ENCODE peak calls at places on chromosomes 7 and 10, in five cellular contexts. U is SJSA1, I is neuronal stem cell, D is cardiac muscle cell, Z is aorta. J is an unnamed sample.

GRCh38 chr10:124204726-124205125 is 111.3 kb upstream of the CHST15 start:
- DNase-seq in U (no peak), I (no peak), D (no peak), Z (no peak), J (no peak)

GRCh38 chr10:4847580-4848020 is 21.6 kb downstream of the AKR1E2 start:
- DNase-seq in U (peak; percentile 88), I (no peak), D (peak; percentile 87), Z (no peak), J (no peak)

GRCh38 chr7:151632750-151633515 is 113.2 kb upstream of the RHEB start:
- DNase-seq in U (no peak), I (peak; percentile 46), D (peak; percentile 59), Z (peak; percentile 87), J (no peak)

GRCh38 chr10:15796098-15796759 is 64.1 kb downstream of the MINDY3 start:
- DNase-seq in U (no peak), I (no peak), D (no peak), Z (no peak), J (no peak)

GRCh38 chr7:140079121-140079536 is 16.4 kb upstream of the PARP12 start:
- DNase-seq in U (peak; percentile 20), I (peak; percentile 32), D (peak; percentile 56), Z (no peak), J (peak; percentile 45)

GRCh38 chr10:124926548-124926947 is 15.4 kb upstream of the ZRANB1 start:
- DNase-seq in U (no peak), I (no peak), D (no peak), Z (no peak), J (no peak)

GRCh38 chr10:5601826-5602225 is 64.6 kb downstream of the ASB13 start:
- DNase-seq in U (no peak), I (no peak), D (peak; percentile 50), Z (peak; percentile 39), J (no peak)

GRCh38 chr10:70512149-70512611 is 33.6 kb downstream of the PALD1 start:
- DNase-seq in U (no peak), I (no peak), D (peak; percentile 37), Z (no peak), J (no peak)

GRCh38 chr10:119542990-119543813 is 683 bp upstream of the RGS10 start:
- DNase-seq in U (peak; percentile 70), I (peak; percentile 44), D (peak; percentile 52), Z (peak; percentile 88), J (no peak)

GRCh38 chr7:76234931-76235441 is 33.3 kb downstream of the SRRM3 start:
- DNase-seq in U (peak; percentile 21), I (peak; percentile 85), D (peak; percentile 90), Z (peak; percentile 89), J (no peak)

GRCh38 chr10:95201736-95202135 is 7.7 kb downstream of the ACSM6 start:
- DNase-seq in U (no peak), I (no peak), D (peak; percentile 37), Z (no peak), J (no peak)

GRCh38 chr7:25949672-25950487 is 202.1 kb upstream of the NFE2L3 start:
- DNase-seq in U (no peak), I (peak; percentile 30), D (no peak), Z (peak; percentile 74), J (no peak)

GRCh38 chr10:3433131-3433530 is 260.5 kb upstream of the PITRM1 start:
- DNase-seq in U (no peak), I (no peak), D (no peak), Z (no peak), J (no peak)

GRCh38 chr7:140604760-140605159 is 35.9 kb downstream of the DENND2A start:
- DNase-seq in U (peak; percentile 93), I (no peak), D (no peak), Z (no peak), J (no peak)

DNA sequence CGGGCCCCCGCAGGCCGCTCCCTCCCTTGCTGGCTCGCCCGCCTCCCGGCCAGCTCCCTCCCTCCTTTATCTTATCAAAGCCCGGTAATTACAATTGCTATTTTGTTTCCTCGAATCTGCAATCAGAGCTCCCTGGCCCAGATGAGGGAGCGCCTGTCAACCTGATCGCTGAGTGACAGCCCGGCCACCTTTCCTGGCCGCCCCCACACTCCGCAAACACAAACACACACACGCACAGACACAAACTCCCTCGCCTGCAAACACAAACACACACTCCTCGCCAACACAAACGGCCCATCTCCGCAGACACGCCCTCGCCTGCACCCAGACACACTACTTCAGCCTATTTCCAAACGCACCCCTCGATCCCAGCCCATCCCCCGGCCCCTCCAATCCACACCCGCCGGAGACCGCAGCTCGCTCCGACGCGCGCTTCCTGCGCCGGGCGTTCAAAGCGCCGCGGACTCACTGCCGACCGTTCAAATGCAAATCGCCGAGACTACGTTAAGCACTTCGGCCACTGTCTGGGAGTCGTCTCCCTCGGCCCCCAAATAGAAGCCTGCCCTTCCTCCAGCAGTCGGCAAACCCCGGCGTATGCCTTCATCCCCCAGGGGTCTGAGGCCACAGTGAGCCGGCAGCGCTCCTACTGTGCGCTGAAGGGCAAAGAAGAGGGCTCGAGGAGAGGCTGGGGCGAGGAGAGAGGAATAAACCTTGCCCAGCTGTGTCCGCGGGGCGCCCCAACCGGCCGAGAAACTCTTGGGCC is 3.0 kb upstream of the FGF8 start:
- DNase-seq in U (no peak), I (peak; percentile 62), D (peak; percentile 67), Z (peak; percentile 79), J (no peak)
- H3K4me1 ChIP-seq in U (peaks cover 14% of the 10 kb centered on the region), I (peaks cover 12% of the 10 kb centered on the region), D (peaks cover 35% of the 10 kb centered on the region), Z (no peaks in the 10 kb centered on the region), J (peaks cover 19% of the 10 kb centered on the region)

GRCh38 chr7:87316097-87316700 is 29.3 kb upstream of the CROT start:
- DNase-seq in U (no peak), I (no peak), D (no peak), Z (no peak), J (no peak)

GRCh38 chr7:87312215-87312865 is 33.1 kb upstream of the CROT start:
- DNase-seq in U (peak; percentile 64), I (peak; percentile 59), D (peak; percentile 78), Z (no peak), J (peak; percentile 33)

GRCh38 chr7:87318741-87319140 is 26.7 kb upstream of the CROT start:
- DNase-seq in U (peak; percentile 28), I (no peak), D (no peak), Z (no peak), J (no peak)

GRCh38 chr7:87317691-87318245 is 27.7 kb upstream of the CROT start:
- DNase-seq in U (no peak), I (no peak), D (no peak), Z (no peak), J (no peak)

GRCh38 chr7:87316846-87317545 is 28.5 kb upstream of the CROT start:
- DNase-seq in U (peak; percentile 87), I (no peak), D (peak; percentile 73), Z (no peak), J (no peak)
- H3K27ac ChIP-seq in U (peak overlapping the region; percentile 47), I (no peak overlapping the region), D (no peak overlapping the region), Z (no peak overlapping the region), J (no peak overlapping the region)

GRCh38 chr7:99366646-99367045 is 7.9 kb upstream of the ARPC1B start:
- DNase-seq in U (no peak), I (no peak), D (no peak), Z (peak; percentile 68), J (no peak)
- H3K36me3 ChIP-seq in U (peaks cover 48% of the 10 kb centered on the region), I (peaks cover 16% of the 10 kb centered on the region), D (peaks cover 44% of the 10 kb centered on the region), Z (peaks cover 2% of the 10 kb centered on the region), J (no peaks in the 10 kb centered on the region)

GRCh38 chr7:2523461-2523905 is 3.9 kb downstream of the LFNG start:
- DNase-seq in U (no peak), I (no peak), D (no peak), Z (no peak), J (no peak)
- H3K4me1 ChIP-seq in U (peaks cover 61% of the 10 kb centered on the region), I (peaks cover 69% of the 10 kb centered on the region), D (peaks cover 4% of the 10 kb centered on the region), Z (no peaks in the 10 kb centered on the region), J (peaks cover 34% of the 10 kb centered on the region)

GRCh38 chr10:7457478-7458316 is 46.9 kb upstream of the SFMBT2 start:
- DNase-seq in U (no peak), I (no peak), D (peak; percentile 7), Z (no peak), J (no peak)
- H3K27ac ChIP-seq in U (no peak overlapping the region), I (no peak overlapping the region), D (no peak overlapping the region), Z (no peak overlapping the region), J (no peak overlapping the region)

GRCh38 chr10:43173120-43173519 is 34.9 kb downstream of the CSGALNACT2 start:
- DNase-seq in U (no peak), I (no peak), D (no peak), Z (no peak), J (no peak)
- H3K36me3 ChIP-seq in U (peaks cover 20% of the 10 kb centered on the region), I (peaks cover 3% of the 10 kb centered on the region), D (peaks cover 15% of the 10 kb centered on the region), Z (peaks cover 16% of the 10 kb centered on the region), J (no peaks in the 10 kb centered on the region)

DNA sequence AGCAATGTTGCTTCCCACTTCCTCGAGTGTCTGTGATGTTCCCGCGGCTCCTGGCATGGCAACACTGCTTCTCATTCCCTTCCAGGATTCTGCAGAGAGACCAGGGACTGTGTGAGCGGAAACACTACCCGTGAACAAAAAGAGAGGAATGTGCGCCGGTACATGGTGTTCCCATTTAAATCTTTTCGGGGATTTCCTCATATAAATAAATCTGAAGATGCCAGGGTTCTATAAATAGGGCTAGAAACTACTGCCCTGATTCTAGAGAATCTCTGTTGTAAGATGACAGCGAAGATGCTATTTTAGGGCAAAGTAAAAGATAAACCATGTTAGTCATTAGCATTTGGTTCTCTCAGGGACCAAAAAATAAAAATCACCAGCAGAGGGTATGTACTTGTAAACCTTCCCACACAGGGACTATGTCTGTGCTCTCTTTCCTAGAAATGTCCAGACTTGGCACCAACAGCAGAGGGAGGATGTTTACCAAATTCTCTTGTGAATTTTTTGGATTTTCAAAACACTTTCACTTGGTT is 92.2 kb upstream of the DDC start:
- DNase-seq in U (no peak), I (no peak), D (peak; percentile 86), Z (peak; percentile 88), J (no peak)
- H3K4me1 ChIP-seq in U (no peaks in the 10 kb centered on the region), I (no peaks in the 10 kb centered on the region), D (no peaks in the 10 kb centered on the region), Z (peaks cover 7% of the 10 kb centered on the region), J (no peaks in the 10 kb centered on the region)

GRCh38 chr10:126895214-126895781 is 9.9 kb upstream of the DOCK1 start:
- DNase-seq in U (no peak), I (no peak), D (no peak), Z (peak; percentile 10), J (no peak)

GRCh38 chr10:126893841-126894240 is 11.4 kb upstream of the DOCK1 start:
- DNase-seq in U (no peak), I (no peak), D (no peak), Z (peak; percentile 66), J (no peak)

GRCh38 chr10:126889421-126889820 is 15.8 kb upstream of the DOCK1 start:
- DNase-seq in U (no peak), I (no peak), D (no peak), Z (no peak), J (no peak)

GRCh38 chr10:126892873-126893175 is 12.4 kb upstream of the DOCK1 start:
- DNase-seq in U (no peak), I (no peak), D (no peak), Z (peak; percentile 36), J (no peak)

DNA sequence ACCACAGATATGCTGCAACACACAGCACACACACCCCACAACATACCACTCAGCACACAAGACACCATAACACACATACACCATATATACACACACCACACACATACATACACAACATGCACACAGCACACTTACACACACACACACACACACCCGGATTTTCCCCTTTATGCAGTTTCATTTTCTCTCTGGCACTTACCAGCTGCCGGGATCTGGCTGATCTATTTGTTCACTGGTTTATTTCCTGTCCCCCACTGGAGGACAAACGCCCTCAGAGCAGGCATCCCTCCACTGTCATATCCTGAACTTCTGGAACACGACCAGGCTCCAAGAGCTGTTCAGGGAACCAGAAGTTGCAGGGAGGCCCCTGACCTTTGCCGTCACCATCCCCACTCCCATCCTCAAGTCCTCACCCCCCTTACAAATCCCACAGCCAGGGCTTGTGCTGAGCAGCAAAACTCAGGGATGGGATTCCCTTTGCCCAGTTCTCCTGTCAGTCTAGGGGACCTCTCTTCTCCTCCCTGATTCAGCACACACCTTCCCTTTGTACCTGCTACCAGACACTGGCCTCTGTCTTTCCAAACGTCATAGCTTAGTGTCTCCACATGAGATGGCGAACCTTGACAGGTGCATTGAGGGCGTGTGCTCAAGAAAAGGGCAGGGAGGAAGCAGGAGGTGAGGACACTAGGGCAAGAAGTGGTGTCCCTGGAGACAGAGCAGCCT is 12.9 kb upstream of the DOCK1 start:
- DNase-seq in U (no peak), I (no peak), D (no peak), Z (peak; percentile 35), J (no peak)
- H3K27ac ChIP-seq in U (no peak overlapping the region), I (no peak overlapping the region), D (no peak overlapping the region), Z (no peak overlapping the region), J (no peak overlapping the region)